ENCODE peak calls at places on chromosomes 2 and 18, in five cellular contexts. Z is tibial artery, C is upper lobe of right lung, O is endothelial cell of umbilical vein, L is AG04450. X is an unnamed sample.
A peak's percentile ranks its signal among the peaks of the same experiment; 100 is the strongest.

GRCh38 chr18:2907459-2908145 is 60.8 kb downstream of the EMILIN2 start:
- DNase-seq in C (no peak), L (no peak), O (peak; percentile 6), Z (no peak), X (no peak)

GRCh38 chr2:145036421-145036901 is 516.5 kb upstream of the ZEB2 start:
- DNase-seq in C (no peak), O (no peak), Z (no peak), L (no peak), X (no peak)

GRCh38 chr2:156380117-156380645 is 47.7 kb upstream of the NR4A2 start:
- DNase-seq in Z (no peak), C (no peak), O (no peak), L (no peak), X (no peak)

GRCh38 chr2:200172944-200173481 is 133.5 kb upstream of the SPATS2L start:
- DNase-seq in O (no peak), C (no peak), L (no peak), Z (no peak), X (no peak)

GRCh38 chr2:219701847-219702634 is 74.6 kb downstream of the SLC4A3 start:
- DNase-seq in O (no peak), C (no peak), L (no peak), Z (no peak), X (peak; percentile 25)

GRCh38 chr2:38935568-38936172 is 46.0 kb downstream of the ARHGEF33 start:
- DNase-seq in L (no peak), O (no peak), Z (no peak), C (no peak), X (no peak)

GRCh38 chr2:121007490-121007853 is 271.8 kb downstream of the GLI2 start:
- DNase-seq in C (no peak), L (no peak), Z (no peak), O (no peak), X (no peak)

GRCh38 chr2:223399357-223399957 is 202.7 kb downstream of the SCG2 start:
- DNase-seq in L (no peak), C (no peak), O (no peak), Z (no peak), X (no peak)

GRCh38 chr2:9201185-9201891 is 5.3 kb upstream of the ASAP2 start:
- DNase-seq in Z (no peak), L (peak; percentile 57), O (peak; percentile 67), C (no peak), X (no peak)

GRCh38 chr2:223598994-223599645 is 3.0 kb downstream of the SCG2 start:
- DNase-seq in Z (no peak), C (no peak), L (peak; percentile 63), O (no peak), X (no peak)

GRCh38 chr2:10646153-10646552 is 43.6 kb downstream of the NOL10 start:
- DNase-seq in Z (no peak), C (no peak), L (no peak), O (no peak), X (no peak)

GRCh38 chr2:127293386-127293757 is 572 bp downstream of the ERCC3 start:
- DNase-seq in Z (no peak), L (no peak), O (no peak), C (no peak), X (no peak)

GRCh38 chr2:39158351-39158750 is 37.5 kb upstream of the SOS1 start:
- DNase-seq in L (no peak), C (no peak), O (no peak), Z (no peak), X (no peak)

GRCh38 chr2:233199870-233200269 is 51.6 kb upstream of the ATG16L1 start:
- DNase-seq in Z (no peak), L (no peak), O (no peak), C (no peak), X (no peak)

GRCh38 chr2:46983065-46983801 is 67.6 kb upstream of the MCFD2 start:
- DNase-seq in L (no peak), C (no peak), O (peak; percentile 47), Z (no peak), X (no peak)

GRCh38 chr2:186641807-186642321 is 52.0 kb upstream of the FAM171B start:
- DNase-seq in C (no peak), O (peak; percentile 84), L (peak; percentile 48), Z (no peak), X (peak; percentile 22)

GRCh38 chr18:1914489-1914888 is 656.8 kb downstream of the METTL4 start:
- DNase-seq in O (no peak), L (no peak), C (no peak), Z (no peak), X (no peak)

GRCh38 chr2:139742216-139743172 is 962.3 kb upstream of the NXPH2 start:
- DNase-seq in C (no peak), Z (no peak), O (no peak), L (no peak), X (no peak)

GRCh38 chr2:97727296-97727695 is 13.9 kb downstream of the ZAP70 start:
- DNase-seq in Z (no peak), O (no peak), C (peak; percentile 32), L (no peak), X (no peak)

GRCh38 chr18:46696702-46697101 is 39.7 kb upstream of the LOXHD1 start:
- DNase-seq in O (no peak), Z (no peak), C (no peak), L (no peak), X (no peak)

GRCh38 chr2:158414538-158414937 is 42.0 kb downstream of the CCDC148 start:
- DNase-seq in O (no peak), Z (no peak), C (no peak), L (peak; percentile 13), X (no peak)

GRCh38 chr2:68774569-68775271 is 40.1 kb downstream of the ARHGAP25 start:
- DNase-seq in L (no peak), Z (peak; percentile 73), O (peak; percentile 77), C (peak; percentile 85), X (no peak)

GRCh38 chr18:40016405-40016804 is 1938.6 kb upstream of the PIK3C3 start:
- DNase-seq in O (no peak), C (no peak), L (no peak), Z (no peak), X (no peak)

GRCh38 chr2:133484106-133484505 is 84.2 kb downstream of the NCKAP5 start:
- DNase-seq in O (no peak), L (peak; percentile 75), Z (no peak), C (no peak), X (no peak)

GRCh38 chr2:86238354-86238753 is 39.1 kb downstream of the MRPL35 start:
- DNase-seq in O (no peak), Z (no peak), L (no peak), C (no peak), X (no peak)

GRCh38 chr2:54575379-54575888 is 119.3 kb downstream of the SPTBN1 start:
- DNase-seq in C (no peak), Z (no peak), L (no peak), O (no peak), X (no peak)

GRCh38 chr2:203705184-203705583 is 1.3 kb upstream of the CD28 start:
- DNase-seq in O (no peak), Z (no peak), C (no peak), L (no peak), X (no peak)

GRCh38 chr2:106191511-106192016 is 2.5 kb downstream of the UXS1 start:
- DNase-seq in Z (no peak), L (no peak), O (no peak), C (no peak), X (no peak)

GRCh38 chr2:238473523-238473922 is 46.8 kb downstream of the ASB1 start:
- DNase-seq in O (no peak), C (no peak), Z (no peak), L (no peak), X (no peak)

GRCh38 chr2:238473014-238473413 is 46.3 kb downstream of the ASB1 start:
- DNase-seq in C (no peak), L (no peak), O (no peak), Z (no peak), X (no peak)

GRCh38 chr2:238475571-238475970 is 48.8 kb downstream of the ASB1 start:
- DNase-seq in O (no peak), L (no peak), C (no peak), Z (no peak), X (no peak)

GRCh38 chr2:238476258-238476657 is 49.5 kb downstream of the ASB1 start:
- DNase-seq in L (no peak), C (no peak), O (no peak), Z (no peak), X (no peak)

DNA sequence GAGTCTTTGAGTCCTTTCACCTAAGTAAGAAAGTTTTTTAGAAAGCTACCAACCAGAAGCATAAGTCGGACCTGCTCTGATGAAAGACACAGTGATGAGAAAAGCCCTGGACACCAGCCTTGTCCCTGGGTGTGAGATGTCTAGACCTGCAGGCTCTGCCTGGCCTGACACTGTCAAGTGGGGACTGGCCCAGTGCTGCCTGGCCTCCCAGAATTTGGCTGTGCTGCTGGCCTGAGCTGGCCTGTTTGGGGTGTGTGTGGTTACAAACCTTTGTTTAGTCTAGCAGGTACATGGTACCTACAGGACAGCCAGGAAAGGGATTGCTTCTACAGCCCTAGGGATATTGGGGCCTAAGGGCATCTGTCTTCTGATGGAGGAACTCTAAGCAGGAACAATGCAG is 48.3 kb downstream of the ASB1 start:
- DNase-seq in O (no peak), L (no peak), Z (no peak), C (no peak), X (no peak)
- H3K9me3 ChIP-seq in O (no peaks in the 10 kb centered on the region), L (peaks cover 3% of the 10 kb centered on the region), Z (no peaks in the 10 kb centered on the region), C (peaks cover 7% of the 10 kb centered on the region), X (peaks cover 7% of the 10 kb centered on the region)

GRCh38 chr2:31693882-31694281 is 113.1 kb upstream of the SRD5A2 start:
- DNase-seq in Z (no peak), C (no peak), O (no peak), L (no peak), X (no peak)
- H3K9me3 ChIP-seq in Z (peaks cover 14% of the 10 kb centered on the region), C (peaks cover 34% of the 10 kb centered on the region), O (peaks cover 4% of the 10 kb centered on the region), L (peaks cover 28% of the 10 kb centered on the region), X (no peaks in the 10 kb centered on the region)

DNA sequence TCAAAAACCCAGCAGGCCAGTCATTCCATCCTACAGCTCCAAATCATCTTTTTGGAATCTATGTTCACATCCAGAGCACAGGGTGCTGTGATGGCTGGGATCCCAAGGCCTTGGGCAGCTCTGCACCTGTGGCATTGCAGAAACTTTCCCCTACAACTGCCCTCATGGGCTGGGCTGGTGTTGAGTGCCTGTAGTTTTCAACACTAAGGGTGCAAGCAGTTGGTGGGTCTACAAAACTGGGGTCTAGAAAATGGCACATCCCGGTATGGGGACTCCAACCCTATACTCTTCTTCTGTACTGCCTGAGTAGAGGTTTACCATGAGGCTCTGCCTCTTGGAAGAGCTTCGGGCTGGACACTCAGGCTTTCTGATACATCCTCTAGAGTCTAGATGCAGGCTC is 95.2 kb upstream of the TEKT4 start:
- DNase-seq in L (no peak), C (no peak), O (no peak), Z (no peak), X (no peak)
- H3K9me3 ChIP-seq in L (peaks cover 13% of the 10 kb centered on the region), C (no peaks in the 10 kb centered on the region), O (no peaks in the 10 kb centered on the region), Z (no peaks in the 10 kb centered on the region), X (no peaks in the 10 kb centered on the region)

GRCh38 chr2:185014076-185014475 is 415.7 kb downstream of the ZNF804A start:
- DNase-seq in Z (no peak), O (no peak), C (no peak), L (no peak), X (no peak)
- H3K9me3 ChIP-seq in Z (no peaks in the 10 kb centered on the region), O (peaks cover 2% of the 10 kb centered on the region), C (peaks cover 16% of the 10 kb centered on the region), L (peaks cover 15% of the 10 kb centered on the region), X (no peaks in the 10 kb centered on the region)

X was measured in gastrocnemius medialis.